ENCODE peak calls at places on chromosome 2, in four cellular contexts. U is cardiac fibroblast, Z is AG10803, W is HCT116. C is an unnamed sample.
A peak's percentile ranks its signal among the peaks of the same experiment; 100 is the strongest.

GRCh38 chr2:237590272-237591020 is at the start of gene RAB17:
- DNase-seq in Z (peak; percentile 31), U (peak; percentile 43), W (peak; percentile 65), C (peak; percentile 46)

GRCh38 chr2:74835831-74836674 is 2.1 kb downstream of the HK2 start:
- DNase-seq in W (peak; percentile 51), Z (peak; percentile 39), U (peak; percentile 55), C (peak; percentile 64)

GRCh38 chr2:23484163-23484740 is 99.3 kb downstream of the KLHL29 start:
- DNase-seq in Z (no peak), U (no peak), W (no peak), C (no peak)

GRCh38 chr2:130261970-130262760 is 63.9 kb upstream of the TUBA3E start:
- DNase-seq in Z (peak; percentile 10), W (no peak), U (peak; percentile 27), C (peak; percentile 10)

GRCh38 chr2:88252646-88253045 is 82.5 kb downstream of the THNSL2 start:
- DNase-seq in U (no peak), W (no peak), Z (no peak), C (no peak)

GRCh38 chr2:12169721-12170120 is 423.3 kb downstream of the LPIN1 start:
- DNase-seq in U (peak; percentile 96), Z (peak; percentile 94), W (no peak), C (peak; percentile 97)

GRCh38 chr2:197707316-197708213 is 2.4 kb downstream of the MARS2 start:
- DNase-seq in Z (peak; percentile 65), U (peak; percentile 75), W (peak; percentile 24), C (peak; percentile 76)

GRCh38 chr2:200127852-200128251 is 172.5 kb downstream of the MAIP1 start:
- DNase-seq in W (no peak), U (peak; percentile 65), Z (peak; percentile 77), C (peak; percentile 31)

GRCh38 chr2:177767768-177768167 is 304.8 kb downstream of the PDE11A start:
- DNase-seq in W (no peak), U (no peak), Z (no peak), C (no peak)

GRCh38 chr2:83055338-83056010 is 1403.6 kb downstream of the SUCLG1 start:
- DNase-seq in U (peak; percentile 92), Z (peak; percentile 77), W (no peak), C (peak; percentile 91)

GRCh38 chr2:235458839-235459273 is 35.0 kb upstream of the AGAP1 start:
- DNase-seq in U (peak; percentile 66), W (no peak), Z (peak; percentile 50), C (peak; percentile 52)

GRCh38 chr2:58289029-58289428 is 47.9 kb upstream of the FANCL start:
- DNase-seq in U (peak; percentile 11), Z (no peak), W (no peak), C (no peak)

GRCh38 chr2:222440670-222441422 is 16.5 kb downstream of the SGPP2 start:
- DNase-seq in Z (peak; percentile 82), U (peak; percentile 59), W (no peak), C (peak; percentile 79)

GRCh38 chr2:237214963-237215362 is 129.3 kb downstream of the COPS8 start:
- DNase-seq in W (no peak), U (no peak), Z (no peak), C (no peak)

GRCh38 chr2:172438741-172439508 is 11.5 kb downstream of the ITGA6 start:
- DNase-seq in U (peak; percentile 47), Z (peak; percentile 44), W (peak; percentile 75), C (peak; percentile 52)

GRCh38 chr2:2668681-2669265 is 337.7 kb upstream of the MYT1L start:
- DNase-seq in Z (no peak), W (no peak), U (no peak), C (no peak)

GRCh38 chr2:190359896-190360376 is 16.5 kb downstream of the INPP1 start:
- DNase-seq in Z (peak; percentile 66), U (peak; percentile 62), W (no peak), C (peak; percentile 77)

GRCh38 chr2:42252464-42252863 is 83.3 kb downstream of the EML4 start:
- DNase-seq in W (no peak), Z (no peak), U (no peak), C (no peak)

GRCh38 chr2:168801961-168802824 is at the start of gene NOSTRIN:
- DNase-seq in W (peak; percentile 35), U (peak; percentile 30), Z (peak; percentile 46), C (peak; percentile 60)

GRCh38 chr2:135279209-135279608 is 227.1 kb downstream of the RAB3GAP1 start:
- DNase-seq in W (no peak), Z (no peak), U (no peak), C (no peak)

GRCh38 chr2:231523451-231524266 is 6.6 kb downstream of the NMUR1 start:
- DNase-seq in Z (no peak), W (no peak), U (no peak), C (no peak)

GRCh38 chr2:134457353-134457752 is 203.5 kb downstream of the MGAT5 start:
- DNase-seq in W (no peak), U (no peak), Z (no peak), C (no peak)

GRCh38 chr2:135664623-135665068 is 77.0 kb upstream of the UBXN4 start:
- DNase-seq in U (peak; percentile 65), Z (peak; percentile 9), W (no peak), C (peak; percentile 53)

GRCh38 chr2:232522014-232522854 is 2.0 kb downstream of the PRSS56 start:
- DNase-seq in U (peak; percentile 26), Z (peak; percentile 11), W (no peak), C (peak; percentile 23)

GRCh38 chr2:225319872-225320271 is 79.6 kb upstream of the NYAP2 start:
- DNase-seq in Z (no peak), W (no peak), U (no peak), C (no peak)

GRCh38 chr2:134461511-134461910 is 207.6 kb downstream of the MGAT5 start:
- DNase-seq in W (no peak), Z (peak; percentile 47), U (peak; percentile 50), C (peak; percentile 10)

GRCh38 chr2:198917926-198918325 is 539.8 kb downstream of the SATB2 start:
- DNase-seq in Z (no peak), U (no peak), W (no peak), C (no peak)

GRCh38 chr2:29733945-29734344 is 187.4 kb downstream of the ALK start:
- DNase-seq in Z (no peak), U (no peak), W (no peak), C (no peak)

GRCh38 chr2:20578895-20579825 is 71.7 kb downstream of the HS1BP3 start:
- DNase-seq in W (peak; percentile 92), Z (peak; percentile 90), U (peak; percentile 99), C (peak; percentile 99)

GRCh38 chr2:206423147-206423546 is 20.2 kb upstream of the ADAM23 start:
- DNase-seq in U (peak; percentile 17), Z (no peak), W (peak; percentile 36), C (peak; percentile 49)

GRCh38 chr2:110858135-110858737 is 125.9 kb downstream of the ACOXL start:
- DNase-seq in Z (no peak), U (no peak), W (no peak), C (no peak)

GRCh38 chr2:237870126-237870525 is 10.7 kb downstream of the RAMP1 start:
- DNase-seq in U (no peak), W (no peak), Z (no peak), C (no peak)

GRCh38 chr2:204108301-204108700 is 171.7 kb downstream of the ICOS start:
- DNase-seq in Z (peak; percentile 7), W (peak; percentile 3), U (peak; percentile 3), C (no peak)

GRCh38 chr2:204110250-204111183 is 174.0 kb downstream of the ICOS start:
- DNase-seq in U (peak; percentile 18), Z (peak; percentile 70), W (no peak), C (peak; percentile 33)

GRCh38 chr2:204109681-204110080 is 173.1 kb downstream of the ICOS start:
- DNase-seq in U (no peak), W (no peak), Z (no peak), C (no peak)

GRCh38 chr2:204108874-204109295 is 172.3 kb downstream of the ICOS start:
- DNase-seq in U (no peak), Z (no peak), W (no peak), C (no peak)

DNA sequence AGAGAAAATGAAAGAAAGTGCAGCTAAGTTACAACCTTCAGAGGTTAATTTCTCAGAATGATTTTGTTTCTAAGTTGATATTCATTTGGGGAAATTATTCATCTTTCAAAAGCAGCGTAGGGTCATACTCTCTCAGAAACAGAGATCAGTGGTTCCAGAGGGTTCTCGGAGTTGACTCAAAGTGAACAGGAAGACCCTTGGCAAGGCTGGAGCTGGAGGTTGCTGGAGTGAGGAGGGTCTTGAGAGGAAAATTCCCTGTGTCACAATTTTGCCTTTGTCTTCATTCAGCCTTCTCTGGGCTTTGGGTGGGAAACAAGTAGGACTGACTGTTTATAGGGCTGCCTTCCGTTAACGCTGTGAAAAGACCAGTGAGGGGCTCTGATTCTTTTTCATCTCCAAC is 168.3 kb downstream of the ICOS start:
- DNase-seq in Z (no peak), W (no peak), U (no peak), C (no peak)
- H3K4me3 ChIP-seq in Z (no peak overlapping the region), W (no peak overlapping the region), U (no peak overlapping the region), C (no peak overlapping the region)

GRCh38 chr2:120441744-120442471 is 96.0 kb downstream of the INHBB start:
- DNase-seq in U (peak; percentile 49), Z (peak; percentile 20), W (no peak), C (peak; percentile 25)
- TF ChIP-seq CTCF in U (no peak), Z (no peak), W (no peak), C (no peak)

GRCh38 chr2:179261161-179261825 is 3.3 kb downstream of the SESTD1 start:
- DNase-seq in W (no peak), Z (no peak), U (no peak), C (no peak)
- H3K4me3 ChIP-seq in W (no peak overlapping the region), Z (no peak overlapping the region), U (no peak overlapping the region), C (no peak overlapping the region)

GRCh38 chr2:108199726-108200125 is 40.0 kb upstream of the SULT1C3 start:
- DNase-seq in U (peak; percentile 76), W (no peak), Z (peak; percentile 32), C (no peak)

GRCh38 chr2:108200569-108200968 is 39.2 kb upstream of the SULT1C3 start:
- DNase-seq in W (no peak), U (no peak), Z (no peak), C (no peak)

GRCh38 chr2:108194409-108195132 is 45.2 kb upstream of the SULT1C3 start:
- DNase-seq in Z (peak; percentile 3), U (peak; percentile 40), W (no peak), C (peak; percentile 18)

GRCh38 chr2:108193251-108193650 is 46.5 kb upstream of the SULT1C3 start:
- DNase-seq in Z (no peak), W (no peak), U (peak; percentile 59), C (no peak)

GRCh38 chr2:108195133-108195439 is 44.7 kb upstream of the SULT1C3 start:
- DNase-seq in W (no peak), U (no peak), Z (no peak), C (no peak)
- TF ChIP-seq CTCF in W (no peak), U (no peak), Z (no peak), C (no peak)

GRCh38 chr2:36371070-36371962 is 15.7 kb downstream of the CRIM1 start:
- DNase-seq in W (no peak), U (peak; percentile 45), Z (peak; percentile 72), C (no peak)
- H3K4me3 ChIP-seq in W (peak overlapping the region; percentile 27), U (no peak overlapping the region), Z (peak overlapping the region; percentile 30), C (no peak overlapping the region)

GRCh38 chr2:46645681-46646162 is 166.4 kb downstream of the TMEM247 start:
- DNase-seq in U (peak; percentile 85), Z (peak; percentile 95), W (no peak), C (peak; percentile 96)

GRCh38 chr2:46643951-46644350 is 164.6 kb downstream of the TMEM247 start:
- DNase-seq in W (no peak), U (no peak), Z (no peak), C (no peak)

GRCh38 chr2:46644690-46645385 is 165.5 kb downstream of the TMEM247 start:
- DNase-seq in U (peak; percentile 53), W (no peak), Z (peak; percentile 69), C (no peak)

GRCh38 chr2:46647041-46647440 is 167.7 kb downstream of the TMEM247 start:
- DNase-seq in U (no peak), W (no peak), Z (no peak), C (no peak)

GRCh38 chr2:46643493-46643892 is 164.1 kb downstream of the TMEM247 start:
- DNase-seq in Z (no peak), U (no peak), W (no peak), C (no peak)
- TF ChIP-seq CTCF in Z (no peak), U (no peak), W (peak; percentile 31), C (peak; percentile 3)